ENCODE peak calls at places on chromosomes 4 and X, in six cellular contexts. C is type B pancreatic cell, M is right lobe of liver, F is foreskin fibroblast, Z is breast epithelium, B is psoas muscle. A is an unnamed sample.

GRCh38 chrX:47649302-47649701 is 1.1 kb downstream of the ELK1 start:
- DNase-seq in C (no peak), M (no peak), F (no peak), Z (no peak), B (no peak), A (peak)

GRCh38 chr4:6404611-6405416 is 67.6 kb downstream of the PPP2R2C start:
- DNase-seq in C (no peak), M (no peak), F (no peak), Z (no peak), B (no peak), A (no peak)

GRCh38 chrX:17590892-17591740 is 146.2 kb upstream of the SCML1 start:
- DNase-seq in C (peak), M (peak), F (peak), Z (peak), B (peak), A (no peak)

GRCh38 chr4:30537462-30537861 is 182.7 kb upstream of the PCDH7 start:
- DNase-seq in C (no peak), M (no peak), F (peak), Z (no peak), B (no peak), A (no peak)

GRCh38 chrX:85922821-85923220 is 124.5 kb downstream of the CHM start:
- DNase-seq in C (no peak), M (no peak), F (peak), Z (no peak), B (no peak), A (no peak)

GRCh38 chrX:83535417-83536244 is 27.5 kb downstream of the POU3F4 start:
- DNase-seq in C (no peak), M (no peak), F (no peak), Z (no peak), B (no peak), A (no peak)

GRCh38 chr4:106287353-106287969 is 28.5 kb downstream of the TBCK start:
- DNase-seq in C (no peak), M (no peak), F (peak), Z (no peak), B (no peak), A (no peak)

GRCh38 chr4:128707864-128708263 is 101.6 kb upstream of the JADE1 start:
- DNase-seq in C (no peak), M (no peak), F (peak), Z (no peak), B (no peak), A (no peak)

GRCh38 chr4:70600305-70600704 is 8.2 kb downstream of the AMBN start:
- DNase-seq in C (no peak), M (no peak), F (no peak), Z (no peak), B (no peak), A (no peak)

GRCh38 chr4:176622251-176622968 is 170.3 kb downstream of the VEGFC start:
- DNase-seq in C (no peak), M (no peak), F (peak), Z (no peak), B (no peak), A (no peak)

GRCh38 chrX:20432048-20432447 is 165.3 kb upstream of the RPS6KA3 start:
- DNase-seq in C (no peak), M (no peak), F (peak), Z (no peak), B (no peak), A (no peak)

GRCh38 chr4:85244638-85245037 is 230.3 kb upstream of the ARHGAP24 start:
- DNase-seq in C (no peak), M (no peak), F (no peak), Z (no peak), B (no peak), A (no peak)

GRCh38 chr4:110637408-110638131 is 14.7 kb upstream of the PITX2 start:
- DNase-seq in C (no peak), M (no peak), F (no peak), Z (no peak), B (no peak), A (no peak)

GRCh38 chrX:38008658-38009057 is 2.3 kb downstream of the SYTL5 start:
- DNase-seq in C (no peak), M (no peak), F (no peak), Z (no peak), B (no peak), A (no peak)

GRCh38 chr4:105551968-105552746 is at the start of gene ARHGEF38:
- DNase-seq in C (no peak), M (no peak), F (peak), Z (peak), B (no peak), A (no peak)

GRCh38 chr4:157231525-157231924 is 11.0 kb downstream of the GRIA2 start:
- DNase-seq in C (no peak), M (no peak), F (no peak), Z (no peak), B (no peak), A (no peak)

DNA sequence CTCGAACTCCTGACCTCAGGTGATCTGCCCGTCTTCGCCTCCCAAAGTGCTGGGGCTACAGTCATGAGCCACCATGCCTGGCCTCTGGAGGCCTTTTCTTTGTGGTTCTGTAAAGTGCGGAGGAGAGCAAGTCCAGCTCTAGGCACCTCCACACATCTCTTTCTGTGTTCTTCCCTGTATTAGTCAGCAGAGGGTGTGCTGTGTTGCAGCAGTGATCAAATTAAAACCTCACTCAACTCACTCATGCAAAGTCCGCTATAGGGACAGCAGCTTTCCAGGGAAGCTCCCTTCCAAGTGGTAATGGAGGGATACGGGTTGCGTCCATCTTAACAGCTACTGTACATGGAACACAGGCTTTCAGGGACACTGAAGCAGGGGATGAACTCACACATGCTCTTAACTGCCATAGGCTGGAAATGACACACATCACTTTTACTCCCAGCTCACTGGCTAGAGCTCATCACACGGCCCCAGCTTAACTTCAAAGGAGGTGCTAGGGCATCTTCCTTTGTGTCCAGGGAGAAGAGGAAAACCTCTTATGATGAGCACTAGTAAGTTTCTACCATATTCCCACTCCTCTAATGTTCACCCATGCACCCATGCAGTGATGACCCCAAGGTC is 36.0 kb upstream of the CCNG2 start:
- DNase-seq in C (no peak), M (no peak), F (no peak), Z (no peak), B (no peak), A (peak)
- TF ChIP-seq CTCF in C (no peak), M (no peak), F (no peak), Z (no peak), B (no peak), A (no peak)

DNA sequence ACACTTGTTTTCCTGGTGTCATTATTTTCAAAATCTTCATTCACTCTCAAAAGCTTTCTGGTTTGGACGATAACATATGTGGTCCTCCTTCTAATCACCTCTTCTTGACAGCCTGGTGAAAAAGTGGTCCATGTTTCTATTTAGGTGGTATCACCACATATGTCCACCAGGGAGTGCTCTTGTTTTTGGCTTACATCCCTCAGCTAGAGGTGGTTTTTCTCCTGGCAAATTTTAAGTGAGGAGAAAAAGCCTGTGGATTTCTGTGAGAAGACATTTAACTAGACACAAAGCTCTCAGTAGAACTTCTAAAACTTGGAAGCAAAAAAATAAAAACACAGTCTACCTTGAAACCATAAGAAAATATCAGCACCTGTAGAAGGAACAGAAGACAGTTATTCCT is 58.0 kb upstream of the FRMPD4 start:
- DNase-seq in C (no peak), M (no peak), F (peak), Z (no peak), B (no peak), A (no peak)
- TF ChIP-seq CTCF in C (peak), M (peak), F (peak), Z (no peak), B (peak), A (peak)

GRCh38 chrX:31471229-31471628 is 399.4 kb upstream of the FTHL17 start:
- DNase-seq in C (no peak), M (no peak), F (no peak), Z (no peak), B (no peak), A (no peak)
- TF ChIP-seq CTCF in C (no peak), M (no peak), F (no peak), Z (no peak), B (no peak), A (no peak)

GRCh38 chr4:155026715-155027114 is 181.7 kb upstream of the NPY2R start:
- DNase-seq in C (no peak), M (no peak), F (peak), Z (no peak), B (no peak), A (no peak)

DNA sequence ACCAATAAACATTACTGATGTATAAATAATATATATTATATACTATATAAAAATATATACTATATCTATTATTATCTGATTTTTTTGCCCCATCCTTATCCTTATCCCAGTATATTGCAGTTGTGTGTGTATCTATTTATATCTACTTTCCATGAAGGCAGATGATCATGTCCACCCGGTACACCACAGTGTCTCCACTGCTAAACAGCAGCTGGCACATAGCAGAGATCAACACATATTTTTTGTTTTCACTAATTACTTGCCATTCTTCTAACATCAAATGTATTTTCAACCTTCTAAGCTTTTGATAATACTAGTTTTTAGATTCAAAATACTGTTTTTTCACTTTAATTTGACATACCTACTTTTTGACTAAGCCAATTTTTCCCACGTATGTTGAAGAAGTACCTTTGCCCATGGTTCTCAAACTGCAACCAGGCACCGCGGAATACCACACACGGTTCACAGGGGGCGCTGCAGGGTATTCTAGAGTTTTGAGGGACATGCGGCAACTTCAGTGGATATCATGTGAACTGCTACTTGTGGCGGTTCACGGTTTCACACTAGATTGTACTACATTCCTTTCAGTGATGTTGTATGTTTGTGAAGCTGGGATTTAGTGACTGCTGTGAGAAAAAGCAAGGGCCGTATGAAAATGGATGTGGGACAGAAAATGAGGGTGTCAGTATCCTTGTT is 182.5 kb upstream of the NPY2R start:
- DNase-seq in C (no peak), M (peak), F (peak), Z (no peak), B (no peak), A (no peak)
- TF ChIP-seq CTCF in C (peak), M (peak), F (no peak), Z (no peak), B (no peak), A (peak)

GRCh38 chrX:43949669-43950068 is 23.5 kb downstream of the NDP start:
- DNase-seq in C (no peak), M (peak), F (peak), Z (no peak), B (peak), A (no peak)
- TF ChIP-seq CTCF in C (peak), M (no peak), F (peak), Z (peak), B (peak), A (peak)

DNA sequence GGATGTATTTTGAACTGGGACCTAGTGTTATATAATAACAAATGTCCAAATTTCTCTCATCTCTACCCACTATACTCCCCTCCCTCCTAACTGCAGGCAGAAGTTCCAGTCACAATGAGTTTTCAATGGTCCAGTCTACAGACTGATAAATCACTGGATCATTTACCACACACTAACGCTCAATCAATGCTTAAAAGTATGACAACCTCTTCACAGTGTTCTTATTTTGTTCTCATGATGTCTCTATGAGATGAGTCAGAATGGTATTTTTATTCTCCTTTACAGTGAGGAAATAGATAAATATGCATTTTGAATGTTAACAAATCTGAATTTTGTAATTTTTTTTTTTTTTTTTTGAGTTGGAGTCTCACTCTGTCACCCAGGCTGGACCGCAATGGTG is 83.7 kb upstream of the ETNPPL start:
- DNase-seq in C (no peak), M (no peak), F (no peak), Z (no peak), B (no peak), A (no peak)
- TF ChIP-seq CTCF in C (no peak), M (no peak), F (no peak), Z (no peak), B (no peak), A (no peak)

GRCh38 chr4:189128341-189128740 is 812.3 kb upstream of the FRG1 start:
- DNase-seq in C (no peak), M (no peak), F (no peak), Z (no peak), B (no peak), A (no peak)

GRCh38 chr4:189121336-189121735 is 819.3 kb upstream of the FRG1 start:
- DNase-seq in C (no peak), M (no peak), F (no peak), Z (no peak), B (no peak), A (no peak)

GRCh38 chr4:189124791-189125190 is 815.9 kb upstream of the FRG1 start:
- DNase-seq in C (no peak), M (no peak), F (no peak), Z (no peak), B (no peak), A (no peak)

GRCh38 chr4:189126040-189126439 is 814.6 kb upstream of the FRG1 start:
- DNase-seq in C (no peak), M (no peak), F (no peak), Z (no peak), B (no peak), A (no peak)

GRCh38 chr4:189124149-189124758 is 816.4 kb upstream of the FRG1 start:
- DNase-seq in C (no peak), M (no peak), F (peak), Z (no peak), B (no peak), A (no peak)
- TF ChIP-seq CTCF in C (peak), M (peak), F (peak), Z (peak), B (peak), A (peak)

DNA sequence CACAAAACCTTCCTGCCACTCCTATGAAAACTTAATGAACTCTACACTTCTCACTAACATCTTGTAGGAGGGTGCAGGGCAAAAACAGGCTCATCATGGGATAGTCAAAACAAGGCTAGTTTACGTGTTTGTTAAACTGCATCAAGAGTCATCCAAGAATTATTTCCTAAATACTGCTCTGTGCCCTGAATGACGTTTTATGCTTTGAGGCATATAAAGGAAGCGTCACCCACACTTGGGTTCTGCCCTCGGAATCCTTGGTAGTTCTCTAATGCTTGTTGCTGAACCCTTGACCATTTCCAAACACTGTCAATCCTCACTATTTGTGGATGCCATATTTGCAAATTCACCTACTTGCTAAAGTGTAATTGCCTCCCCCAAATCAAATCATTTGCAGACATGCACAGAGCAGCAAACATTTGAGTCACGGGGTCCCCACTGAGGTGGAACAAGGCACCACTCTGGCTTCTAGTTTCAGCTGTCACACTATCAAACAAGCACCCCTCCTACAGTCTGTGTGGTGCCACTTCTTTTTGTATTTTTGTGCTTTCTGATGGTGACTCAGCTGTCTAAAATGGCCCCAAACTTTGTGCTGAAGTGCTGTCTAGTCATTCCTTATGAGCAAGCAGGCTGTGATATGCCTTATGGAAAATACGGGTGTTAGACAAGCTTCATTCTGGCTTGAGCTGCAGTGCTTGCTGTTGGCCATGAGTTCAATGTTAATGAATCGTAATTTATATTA is 15.5 kb downstream of the IGFBP7 start:
- DNase-seq in C (no peak), M (no peak), F (peak), Z (no peak), B (no peak), A (no peak)
- TF ChIP-seq CTCF in C (no peak), M (no peak), F (no peak), Z (no peak), B (no peak), A (no peak)

DNA sequence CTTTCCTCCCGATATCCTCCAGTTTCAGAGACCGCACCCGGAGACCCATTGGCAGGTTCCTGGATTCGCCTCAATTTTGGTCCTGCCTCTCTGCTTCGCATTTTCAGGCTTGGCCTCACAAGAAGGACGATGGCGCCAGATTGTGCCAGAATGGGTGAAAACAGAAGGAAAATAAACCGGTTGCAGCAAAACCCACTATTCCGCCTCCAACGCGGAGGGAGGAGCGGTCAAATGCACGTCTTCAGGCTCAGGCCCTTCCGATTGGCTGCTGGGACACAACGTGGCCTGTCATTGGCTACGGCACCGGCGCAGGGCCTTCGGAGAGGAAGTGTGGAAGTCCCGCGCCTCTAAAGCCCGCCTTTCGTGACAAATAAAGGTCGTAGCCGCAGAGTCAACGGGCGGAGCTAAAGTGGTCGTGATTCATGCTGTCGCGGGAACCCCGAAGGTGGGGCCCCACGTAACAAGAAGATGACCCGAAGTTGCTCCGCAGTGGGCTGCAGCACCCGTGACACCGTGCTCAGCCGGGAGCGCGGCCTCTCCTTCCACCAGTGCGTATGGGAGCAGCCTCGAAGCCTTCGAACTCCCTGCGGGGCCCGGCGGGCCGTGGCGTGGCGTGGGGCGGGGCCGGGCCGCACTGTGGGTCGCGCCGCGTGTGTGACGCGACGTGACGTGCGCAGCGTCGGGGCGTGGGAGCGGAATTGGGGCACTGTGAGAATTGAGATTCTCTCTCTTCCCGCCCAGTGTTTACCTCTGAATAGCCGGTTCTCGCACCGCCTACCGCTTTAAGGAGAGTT is at the start of gene THAP9:
- DNase-seq in C (peak), M (peak), F (peak), Z (peak), B (peak), A (peak)
- TF ChIP-seq CTCF in C (no peak), M (no peak), F (no peak), Z (no peak), B (no peak), A (no peak)